ENCODE peak calls at places on chromosomes 2 and 18, in six cellular contexts. One of them, this sample, is unnamed.

GRCh38 chr18:51020536-51020935 is 9.5 kb upstream of the SMAD4 start:
- DNase-seq in EH: no peak
- DNase-seq in RWPE2: no peak
- DNase-seq in endothelial cell: no peak
- DNase-seq in posterior vena cava: no peak
- DNase-seq in iPS DF 6.9: no peak
- DNase-seq in this sample: no peak

GRCh38 chr2:149612122-149612521 is 24.5 kb upstream of the MMADHC start:
- DNase-seq in EH: peak
- DNase-seq in RWPE2: no peak
- DNase-seq in endothelial cell: no peak
- DNase-seq in posterior vena cava: no peak
- DNase-seq in iPS DF 6.9: no peak
- DNase-seq in this sample: no peak

GRCh38 chr2:119674711-119675500 is 4.1 kb upstream of the TMEM177 start:
- DNase-seq in EH: no peak
- DNase-seq in RWPE2: no peak
- DNase-seq in endothelial cell: no peak
- DNase-seq in posterior vena cava: peak
- DNase-seq in iPS DF 6.9: no peak
- DNase-seq in this sample: no peak

GRCh38 chr2:121944072-121944829 is 188.8 kb downstream of the TSN start:
- DNase-seq in EH: peak
- DNase-seq in RWPE2: no peak
- DNase-seq in endothelial cell: no peak
- DNase-seq in posterior vena cava: no peak
- DNase-seq in iPS DF 6.9: no peak
- DNase-seq in this sample: peak

GRCh38 chr2:240873805-240874714 is 5.4 kb downstream of the AGXT start:
- DNase-seq in EH: no peak
- DNase-seq in RWPE2: peak
- DNase-seq in endothelial cell: no peak
- DNase-seq in posterior vena cava: peak
- DNase-seq in iPS DF 6.9: no peak
- DNase-seq in this sample: no peak

GRCh38 chr18:25279556-25279955 is 72.4 kb downstream of the ZNF521 start:
- DNase-seq in EH: no peak
- DNase-seq in RWPE2: no peak
- DNase-seq in endothelial cell: no peak
- DNase-seq in posterior vena cava: no peak
- DNase-seq in iPS DF 6.9: no peak
- DNase-seq in this sample: no peak

GRCh38 chr2:238567067-238567855 is 140.5 kb downstream of the ASB1 start:
- DNase-seq in EH: no peak
- DNase-seq in RWPE2: peak
- DNase-seq in endothelial cell: no peak
- DNase-seq in posterior vena cava: peak
- DNase-seq in iPS DF 6.9: no peak
- DNase-seq in this sample: no peak

GRCh38 chr2:178109813-178110212 is 2.4 kb upstream of the RBM45 start:
- DNase-seq in EH: peak
- DNase-seq in RWPE2: no peak
- DNase-seq in endothelial cell: no peak
- DNase-seq in posterior vena cava: no peak
- DNase-seq in iPS DF 6.9: no peak
- DNase-seq in this sample: no peak

GRCh38 chr2:207768168-207768890 is 1.4 kb downstream of the FZD5 start:
- DNase-seq in EH: peak
- DNase-seq in RWPE2: peak
- DNase-seq in endothelial cell: peak
- DNase-seq in posterior vena cava: peak
- DNase-seq in iPS DF 6.9: no peak
- DNase-seq in this sample: no peak

GRCh38 chr2:182360012-182360662 is 66.7 kb downstream of the PDE1A start:
- DNase-seq in EH: peak
- DNase-seq in RWPE2: no peak
- DNase-seq in endothelial cell: no peak
- DNase-seq in posterior vena cava: no peak
- DNase-seq in iPS DF 6.9: no peak
- DNase-seq in this sample: no peak

GRCh38 chr2:217816396-217816869 is 186.4 kb downstream of the TNS1 start:
- DNase-seq in EH: peak
- DNase-seq in RWPE2: no peak
- DNase-seq in endothelial cell: peak
- DNase-seq in posterior vena cava: peak
- DNase-seq in iPS DF 6.9: no peak
- DNase-seq in this sample: no peak

GRCh38 chr2:167177196-167177595 is 288.9 kb downstream of the XIRP2 start:
- DNase-seq in EH: peak
- DNase-seq in RWPE2: no peak
- DNase-seq in endothelial cell: no peak
- DNase-seq in posterior vena cava: no peak
- DNase-seq in iPS DF 6.9: no peak
- DNase-seq in this sample: no peak

GRCh38 chr2:110770308-110770695 is 37.9 kb downstream of the ACOXL start:
- DNase-seq in EH: no peak
- DNase-seq in RWPE2: no peak
- DNase-seq in endothelial cell: no peak
- DNase-seq in posterior vena cava: no peak
- DNase-seq in iPS DF 6.9: no peak
- DNase-seq in this sample: no peak

GRCh38 chr2:240913810-240914644 is 7.9 kb downstream of the CROCC2 start:
- DNase-seq in EH: peak
- DNase-seq in RWPE2: no peak
- DNase-seq in endothelial cell: peak
- DNase-seq in posterior vena cava: peak
- DNase-seq in iPS DF 6.9: no peak
- DNase-seq in this sample: no peak

GRCh38 chr2:230269715-230270114 is 44.2 kb downstream of the SP140 start:
- DNase-seq in EH: no peak
- DNase-seq in RWPE2: no peak
- DNase-seq in endothelial cell: no peak
- DNase-seq in posterior vena cava: no peak
- DNase-seq in iPS DF 6.9: no peak
- DNase-seq in this sample: no peak

This sample was measured in kidney epithelial cell.